ENCODE peak calls at places on chromosomes 7 and 10, in seven cellular contexts. One of them, this sample, is unnamed.

GRCh38 chr10:21648040-21648439 is 114.0 kb downstream of the MLLT10 start:
- ATAC-seq in stimulated activated naive CD8-positive, alpha-beta T cell treated with anti-CD3 and anti-CD28 coated beads, Interleukin-15, Interleukin-2, amounts not matched to agents 100 U/mL and 50 U/mL, for 24 hours: no peak
- ATAC-seq in stimulated activated naive B cell treated with anti-CD40 and anti-IgM and Interleukin-4, amounts not matched to agents 10 μg/mL and 1 μg/mL and 100 μg/mL, for 72 hours: no peak
- ATAC-seq in HepG2: no peak
- ATAC-seq in activated T-cell treated with anti-CD3 and anti-CD28 coated beads, Interleukin-2, amount 50 U/mL, for 72 hours: no peak
- ATAC-seq in stimulated activated effector memory CD8-positive, alpha-beta T cell treated with anti-CD3 and anti-CD28 coated beads, Interleukin-12 subunit alpha, Interleukin-12 subunit beta, amount 100 ng/mL, for 72 hours: no peak
- ATAC-seq in Panc1: no peak
- ATAC-seq in this sample: no peak

GRCh38 chr10:58322072-58322834 is 12.6 kb upstream of the UBE2D1 start:
- ATAC-seq in stimulated activated naive CD8-positive, alpha-beta T cell treated with anti-CD3 and anti-CD28 coated beads, Interleukin-15, Interleukin-2, amounts not matched to agents 100 U/mL and 50 U/mL, for 24 hours: no peak
- ATAC-seq in HepG2: peak
- ATAC-seq in activated T-cell treated with anti-CD3 and anti-CD28 coated beads, Interleukin-2, amount 50 U/mL, for 72 hours: no peak
- ATAC-seq in stimulated activated naive B cell treated with anti-CD40 and anti-IgM and Interleukin-4, amounts not matched to agents 10 μg/mL and 1 μg/mL and 100 μg/mL, for 72 hours: peak
- ATAC-seq in stimulated activated effector memory CD8-positive, alpha-beta T cell treated with anti-CD3 and anti-CD28 coated beads, Interleukin-12 subunit alpha, Interleukin-12 subunit beta, amount 100 ng/mL, for 72 hours: peak
- ATAC-seq in Panc1: no peak
- ATAC-seq in this sample: peak

GRCh38 chr7:132511387-132511786 is 64.9 kb downstream of the PLXNA4 start:
- ATAC-seq in HepG2: no peak
- ATAC-seq in stimulated activated naive B cell treated with anti-CD40 and anti-IgM and Interleukin-4, amounts not matched to agents 10 μg/mL and 1 μg/mL and 100 μg/mL, for 72 hours: no peak
- ATAC-seq in Panc1: no peak
- ATAC-seq in stimulated activated effector memory CD8-positive, alpha-beta T cell treated with anti-CD3 and anti-CD28 coated beads, Interleukin-12 subunit alpha, Interleukin-12 subunit beta, amount 100 ng/mL, for 72 hours: peak
- ATAC-seq in stimulated activated naive CD8-positive, alpha-beta T cell treated with anti-CD3 and anti-CD28 coated beads, Interleukin-15, Interleukin-2, amounts not matched to agents 100 U/mL and 50 U/mL, for 24 hours: no peak
- ATAC-seq in activated T-cell treated with anti-CD3 and anti-CD28 coated beads, Interleukin-2, amount 50 U/mL, for 72 hours: no peak
- ATAC-seq in this sample: no peak

GRCh38 chr7:43015301-43015700 is 83.1 kb downstream of the MRPL32 start:
- ATAC-seq in HepG2: no peak
- ATAC-seq in stimulated activated naive CD8-positive, alpha-beta T cell treated with anti-CD3 and anti-CD28 coated beads, Interleukin-15, Interleukin-2, amounts not matched to agents 100 U/mL and 50 U/mL, for 24 hours: no peak
- ATAC-seq in Panc1: no peak
- ATAC-seq in activated T-cell treated with anti-CD3 and anti-CD28 coated beads, Interleukin-2, amount 50 U/mL, for 72 hours: no peak
- ATAC-seq in stimulated activated effector memory CD8-positive, alpha-beta T cell treated with anti-CD3 and anti-CD28 coated beads, Interleukin-12 subunit alpha, Interleukin-12 subunit beta, amount 100 ng/mL, for 72 hours: no peak
- ATAC-seq in stimulated activated naive B cell treated with anti-CD40 and anti-IgM and Interleukin-4, amounts not matched to agents 10 μg/mL and 1 μg/mL and 100 μg/mL, for 72 hours: no peak
- ATAC-seq in this sample: no peak

GRCh38 chr7:29224726-29225125 is 30.2 kb downstream of the CHN2 start:
- ATAC-seq in Panc1: no peak
- ATAC-seq in stimulated activated naive B cell treated with anti-CD40 and anti-IgM and Interleukin-4, amounts not matched to agents 10 μg/mL and 1 μg/mL and 100 μg/mL, for 72 hours: no peak
- ATAC-seq in HepG2: no peak
- ATAC-seq in stimulated activated effector memory CD8-positive, alpha-beta T cell treated with anti-CD3 and anti-CD28 coated beads, Interleukin-12 subunit alpha, Interleukin-12 subunit beta, amount 100 ng/mL, for 72 hours: no peak
- ATAC-seq in activated T-cell treated with anti-CD3 and anti-CD28 coated beads, Interleukin-2, amount 50 U/mL, for 72 hours: no peak
- ATAC-seq in stimulated activated naive CD8-positive, alpha-beta T cell treated with anti-CD3 and anti-CD28 coated beads, Interleukin-15, Interleukin-2, amounts not matched to agents 100 U/mL and 50 U/mL, for 24 hours: no peak
- ATAC-seq in this sample: no peak

GRCh38 chr7:24685706-24686105 is 71.6 kb downstream of the GSDME start:
- ATAC-seq in HepG2: no peak
- ATAC-seq in activated T-cell treated with anti-CD3 and anti-CD28 coated beads, Interleukin-2, amount 50 U/mL, for 72 hours: no peak
- ATAC-seq in stimulated activated effector memory CD8-positive, alpha-beta T cell treated with anti-CD3 and anti-CD28 coated beads, Interleukin-12 subunit alpha, Interleukin-12 subunit beta, amount 100 ng/mL, for 72 hours: no peak
- ATAC-seq in stimulated activated naive B cell treated with anti-CD40 and anti-IgM and Interleukin-4, amounts not matched to agents 10 μg/mL and 1 μg/mL and 100 μg/mL, for 72 hours: no peak
- ATAC-seq in Panc1: no peak
- ATAC-seq in stimulated activated naive CD8-positive, alpha-beta T cell treated with anti-CD3 and anti-CD28 coated beads, Interleukin-15, Interleukin-2, amounts not matched to agents 100 U/mL and 50 U/mL, for 24 hours: no peak
- ATAC-seq in this sample: no peak

GRCh38 chr10:59176241-59177030 is at the start of gene PHYHIPL:
- ATAC-seq in stimulated activated naive CD8-positive, alpha-beta T cell treated with anti-CD3 and anti-CD28 coated beads, Interleukin-15, Interleukin-2, amounts not matched to agents 100 U/mL and 50 U/mL, for 24 hours: peak
- ATAC-seq in activated T-cell treated with anti-CD3 and anti-CD28 coated beads, Interleukin-2, amount 50 U/mL, for 72 hours: no peak
- ATAC-seq in Panc1: no peak
- ATAC-seq in stimulated activated naive B cell treated with anti-CD40 and anti-IgM and Interleukin-4, amounts not matched to agents 10 μg/mL and 1 μg/mL and 100 μg/mL, for 72 hours: no peak
- ATAC-seq in HepG2: peak
- ATAC-seq in stimulated activated effector memory CD8-positive, alpha-beta T cell treated with anti-CD3 and anti-CD28 coated beads, Interleukin-12 subunit alpha, Interleukin-12 subunit beta, amount 100 ng/mL, for 72 hours: no peak
- ATAC-seq in this sample: no peak

GRCh38 chr10:63241898-63242297 is 108.8 kb downstream of the NRBF2 start:
- ATAC-seq in stimulated activated naive CD8-positive, alpha-beta T cell treated with anti-CD3 and anti-CD28 coated beads, Interleukin-15, Interleukin-2, amounts not matched to agents 100 U/mL and 50 U/mL, for 24 hours: no peak
- ATAC-seq in stimulated activated effector memory CD8-positive, alpha-beta T cell treated with anti-CD3 and anti-CD28 coated beads, Interleukin-12 subunit alpha, Interleukin-12 subunit beta, amount 100 ng/mL, for 72 hours: no peak
- ATAC-seq in HepG2: no peak
- ATAC-seq in stimulated activated naive B cell treated with anti-CD40 and anti-IgM and Interleukin-4, amounts not matched to agents 10 μg/mL and 1 μg/mL and 100 μg/mL, for 72 hours: peak
- ATAC-seq in Panc1: no peak
- ATAC-seq in activated T-cell treated with anti-CD3 and anti-CD28 coated beads, Interleukin-2, amount 50 U/mL, for 72 hours: no peak
- ATAC-seq in this sample: no peak

GRCh38 chr7:97847791-97848190 is 24.4 kb downstream of the ASNS start:
- ATAC-seq in activated T-cell treated with anti-CD3 and anti-CD28 coated beads, Interleukin-2, amount 50 U/mL, for 72 hours: no peak
- ATAC-seq in HepG2: no peak
- ATAC-seq in stimulated activated effector memory CD8-positive, alpha-beta T cell treated with anti-CD3 and anti-CD28 coated beads, Interleukin-12 subunit alpha, Interleukin-12 subunit beta, amount 100 ng/mL, for 72 hours: no peak
- ATAC-seq in Panc1: no peak
- ATAC-seq in stimulated activated naive CD8-positive, alpha-beta T cell treated with anti-CD3 and anti-CD28 coated beads, Interleukin-15, Interleukin-2, amounts not matched to agents 100 U/mL and 50 U/mL, for 24 hours: no peak
- ATAC-seq in stimulated activated naive B cell treated with anti-CD40 and anti-IgM and Interleukin-4, amounts not matched to agents 10 μg/mL and 1 μg/mL and 100 μg/mL, for 72 hours: no peak
- ATAC-seq in this sample: no peak

GRCh38 chr10:7937315-7937945 is 117.1 kb upstream of the GATA3 start:
- ATAC-seq in HepG2: no peak
- ATAC-seq in Panc1: no peak
- ATAC-seq in stimulated activated naive CD8-positive, alpha-beta T cell treated with anti-CD3 and anti-CD28 coated beads, Interleukin-15, Interleukin-2, amounts not matched to agents 100 U/mL and 50 U/mL, for 24 hours: no peak
- ATAC-seq in activated T-cell treated with anti-CD3 and anti-CD28 coated beads, Interleukin-2, amount 50 U/mL, for 72 hours: no peak
- ATAC-seq in stimulated activated effector memory CD8-positive, alpha-beta T cell treated with anti-CD3 and anti-CD28 coated beads, Interleukin-12 subunit alpha, Interleukin-12 subunit beta, amount 100 ng/mL, for 72 hours: no peak
- ATAC-seq in stimulated activated naive B cell treated with anti-CD40 and anti-IgM and Interleukin-4, amounts not matched to agents 10 μg/mL and 1 μg/mL and 100 μg/mL, for 72 hours: no peak
- ATAC-seq in this sample: no peak

GRCh38 chr10:15290150-15290549 is 80.9 kb downstream of the FAM171A1 start:
- ATAC-seq in activated T-cell treated with anti-CD3 and anti-CD28 coated beads, Interleukin-2, amount 50 U/mL, for 72 hours: no peak
- ATAC-seq in stimulated activated effector memory CD8-positive, alpha-beta T cell treated with anti-CD3 and anti-CD28 coated beads, Interleukin-12 subunit alpha, Interleukin-12 subunit beta, amount 100 ng/mL, for 72 hours: no peak
- ATAC-seq in HepG2: no peak
- ATAC-seq in stimulated activated naive B cell treated with anti-CD40 and anti-IgM and Interleukin-4, amounts not matched to agents 10 μg/mL and 1 μg/mL and 100 μg/mL, for 72 hours: no peak
- ATAC-seq in stimulated activated naive CD8-positive, alpha-beta T cell treated with anti-CD3 and anti-CD28 coated beads, Interleukin-15, Interleukin-2, amounts not matched to agents 100 U/mL and 50 U/mL, for 24 hours: no peak
- ATAC-seq in Panc1: no peak
- ATAC-seq in this sample: no peak

GRCh38 chr7:27661776-27662489 is 750 bp downstream of the HIBADH start:
- ATAC-seq in Panc1: peak
- ATAC-seq in activated T-cell treated with anti-CD3 and anti-CD28 coated beads, Interleukin-2, amount 50 U/mL, for 72 hours: no peak
- ATAC-seq in stimulated activated effector memory CD8-positive, alpha-beta T cell treated with anti-CD3 and anti-CD28 coated beads, Interleukin-12 subunit alpha, Interleukin-12 subunit beta, amount 100 ng/mL, for 72 hours: no peak
- ATAC-seq in stimulated activated naive CD8-positive, alpha-beta T cell treated with anti-CD3 and anti-CD28 coated beads, Interleukin-15, Interleukin-2, amounts not matched to agents 100 U/mL and 50 U/mL, for 24 hours: no peak
- ATAC-seq in HepG2: peak
- ATAC-seq in stimulated activated naive B cell treated with anti-CD40 and anti-IgM and Interleukin-4, amounts not matched to agents 10 μg/mL and 1 μg/mL and 100 μg/mL, for 72 hours: peak
- ATAC-seq in this sample: no peak

GRCh38 chr7:128381161-128381821 is 19.8 kb upstream of the PRRT4 start:
- ATAC-seq in stimulated activated effector memory CD8-positive, alpha-beta T cell treated with anti-CD3 and anti-CD28 coated beads, Interleukin-12 subunit alpha, Interleukin-12 subunit beta, amount 100 ng/mL, for 72 hours: peak
- ATAC-seq in stimulated activated naive CD8-positive, alpha-beta T cell treated with anti-CD3 and anti-CD28 coated beads, Interleukin-15, Interleukin-2, amounts not matched to agents 100 U/mL and 50 U/mL, for 24 hours: peak
- ATAC-seq in activated T-cell treated with anti-CD3 and anti-CD28 coated beads, Interleukin-2, amount 50 U/mL, for 72 hours: peak
- ATAC-seq in HepG2: peak
- ATAC-seq in stimulated activated naive B cell treated with anti-CD40 and anti-IgM and Interleukin-4, amounts not matched to agents 10 μg/mL and 1 μg/mL and 100 μg/mL, for 72 hours: peak
- ATAC-seq in Panc1: peak
- ATAC-seq in this sample: peak

GRCh38 chr7:66642186-66642585 is 13.5 kb downstream of the KCTD7 start:
- ATAC-seq in stimulated activated naive B cell treated with anti-CD40 and anti-IgM and Interleukin-4, amounts not matched to agents 10 μg/mL and 1 μg/mL and 100 μg/mL, for 72 hours: peak
- ATAC-seq in stimulated activated naive CD8-positive, alpha-beta T cell treated with anti-CD3 and anti-CD28 coated beads, Interleukin-15, Interleukin-2, amounts not matched to agents 100 U/mL and 50 U/mL, for 24 hours: no peak
- ATAC-seq in activated T-cell treated with anti-CD3 and anti-CD28 coated beads, Interleukin-2, amount 50 U/mL, for 72 hours: no peak
- ATAC-seq in stimulated activated effector memory CD8-positive, alpha-beta T cell treated with anti-CD3 and anti-CD28 coated beads, Interleukin-12 subunit alpha, Interleukin-12 subunit beta, amount 100 ng/mL, for 72 hours: no peak
- ATAC-seq in Panc1: no peak
- ATAC-seq in HepG2: no peak
- ATAC-seq in this sample: no peak

GRCh38 chr7:158506626-158507025 is 81.0 kb downstream of the PTPRN2 start:
- ATAC-seq in activated T-cell treated with anti-CD3 and anti-CD28 coated beads, Interleukin-2, amount 50 U/mL, for 72 hours: no peak
- ATAC-seq in stimulated activated effector memory CD8-positive, alpha-beta T cell treated with anti-CD3 and anti-CD28 coated beads, Interleukin-12 subunit alpha, Interleukin-12 subunit beta, amount 100 ng/mL, for 72 hours: no peak
- ATAC-seq in HepG2: no peak
- ATAC-seq in Panc1: no peak
- ATAC-seq in stimulated activated naive B cell treated with anti-CD40 and anti-IgM and Interleukin-4, amounts not matched to agents 10 μg/mL and 1 μg/mL and 100 μg/mL, for 72 hours: no peak
- ATAC-seq in stimulated activated naive CD8-positive, alpha-beta T cell treated with anti-CD3 and anti-CD28 coated beads, Interleukin-15, Interleukin-2, amounts not matched to agents 100 U/mL and 50 U/mL, for 24 hours: no peak
- ATAC-seq in this sample: no peak

GRCh38 chr7:151671514-151671913 is 151.8 kb upstream of the RHEB start:
- ATAC-seq in HepG2: no peak
- ATAC-seq in Panc1: no peak
- ATAC-seq in stimulated activated naive B cell treated with anti-CD40 and anti-IgM and Interleukin-4, amounts not matched to agents 10 μg/mL and 1 μg/mL and 100 μg/mL, for 72 hours: no peak
- ATAC-seq in stimulated activated naive CD8-positive, alpha-beta T cell treated with anti-CD3 and anti-CD28 coated beads, Interleukin-15, Interleukin-2, amounts not matched to agents 100 U/mL and 50 U/mL, for 24 hours: no peak
- ATAC-seq in stimulated activated effector memory CD8-positive, alpha-beta T cell treated with anti-CD3 and anti-CD28 coated beads, Interleukin-12 subunit alpha, Interleukin-12 subunit beta, amount 100 ng/mL, for 72 hours: no peak
- ATAC-seq in activated T-cell treated with anti-CD3 and anti-CD28 coated beads, Interleukin-2, amount 50 U/mL, for 72 hours: no peak
- ATAC-seq in this sample: no peak

GRCh38 chr7:66778201-66778600 is 37.7 kb downstream of the RABGEF1 start:
- ATAC-seq in stimulated activated effector memory CD8-positive, alpha-beta T cell treated with anti-CD3 and anti-CD28 coated beads, Interleukin-12 subunit alpha, Interleukin-12 subunit beta, amount 100 ng/mL, for 72 hours: no peak
- ATAC-seq in Panc1: no peak
- ATAC-seq in stimulated activated naive B cell treated with anti-CD40 and anti-IgM and Interleukin-4, amounts not matched to agents 10 μg/mL and 1 μg/mL and 100 μg/mL, for 72 hours: no peak
- ATAC-seq in HepG2: no peak
- ATAC-seq in stimulated activated naive CD8-positive, alpha-beta T cell treated with anti-CD3 and anti-CD28 coated beads, Interleukin-15, Interleukin-2, amounts not matched to agents 100 U/mL and 50 U/mL, for 24 hours: no peak
- ATAC-seq in activated T-cell treated with anti-CD3 and anti-CD28 coated beads, Interleukin-2, amount 50 U/mL, for 72 hours: no peak
- ATAC-seq in this sample: no peak

GRCh38 chr10:75428434-75429158 is 2.8 kb upstream of the LRMDA start:
- ATAC-seq in Panc1: peak
- ATAC-seq in stimulated activated effector memory CD8-positive, alpha-beta T cell treated with anti-CD3 and anti-CD28 coated beads, Interleukin-12 subunit alpha, Interleukin-12 subunit beta, amount 100 ng/mL, for 72 hours: peak
- ATAC-seq in activated T-cell treated with anti-CD3 and anti-CD28 coated beads, Interleukin-2, amount 50 U/mL, for 72 hours: no peak
- ATAC-seq in stimulated activated naive B cell treated with anti-CD40 and anti-IgM and Interleukin-4, amounts not matched to agents 10 μg/mL and 1 μg/mL and 100 μg/mL, for 72 hours: no peak
- ATAC-seq in HepG2: peak
- ATAC-seq in stimulated activated naive CD8-positive, alpha-beta T cell treated with anti-CD3 and anti-CD28 coated beads, Interleukin-15, Interleukin-2, amounts not matched to agents 100 U/mL and 50 U/mL, for 24 hours: no peak
- ATAC-seq in this sample: no peak

GRCh38 chr7:76133164-76133775 is 68.4 kb upstream of the SRRM3 start:
- ATAC-seq in Panc1: no peak
- ATAC-seq in HepG2: no peak
- ATAC-seq in activated T-cell treated with anti-CD3 and anti-CD28 coated beads, Interleukin-2, amount 50 U/mL, for 72 hours: no peak
- ATAC-seq in stimulated activated naive B cell treated with anti-CD40 and anti-IgM and Interleukin-4, amounts not matched to agents 10 μg/mL and 1 μg/mL and 100 μg/mL, for 72 hours: no peak
- ATAC-seq in stimulated activated effector memory CD8-positive, alpha-beta T cell treated with anti-CD3 and anti-CD28 coated beads, Interleukin-12 subunit alpha, Interleukin-12 subunit beta, amount 100 ng/mL, for 72 hours: no peak
- ATAC-seq in stimulated activated naive CD8-positive, alpha-beta T cell treated with anti-CD3 and anti-CD28 coated beads, Interleukin-15, Interleukin-2, amounts not matched to agents 100 U/mL and 50 U/mL, for 24 hours: no peak
- ATAC-seq in this sample: no peak